ENCODE peak calls at places on chromosomes 1 and 21, in seven cellular contexts. One of them, this sample, is unnamed.

GRCh38 chr1:68104155-68104554 is 53.7 kb upstream of the DIRAS3 start:
- DNase-seq in lower leg skin: no peak
- DNase-seq in H54: no peak
- DNase-seq in endothelial cell of umbilical vein: peak
- DNase-seq in GM12892: no peak
- DNase-seq in GM12878: no peak
- DNase-seq in H1: no peak
- DNase-seq in this sample: no peak

GRCh38 chr1:65179148-65179547 is 31.1 kb downstream of the AK4 start:
- DNase-seq in lower leg skin: no peak
- DNase-seq in H54: no peak
- DNase-seq in endothelial cell of umbilical vein: no peak
- DNase-seq in GM12892: no peak
- DNase-seq in GM12878: no peak
- DNase-seq in H1: no peak
- DNase-seq in this sample: no peak

GRCh38 chr1:119968068-119968492 is 71.8 kb upstream of the ADAM30 start:
- DNase-seq in lower leg skin: peak
- DNase-seq in H54: no peak
- DNase-seq in endothelial cell of umbilical vein: peak
- DNase-seq in GM12892: no peak
- DNase-seq in GM12878: peak
- DNase-seq in H1: peak
- DNase-seq in this sample: no peak

GRCh38 chr1:53738205-53739108 is 507 bp downstream of the GLIS1 start:
- DNase-seq in lower leg skin: no peak
- DNase-seq in H54: no peak
- DNase-seq in endothelial cell of umbilical vein: peak
- DNase-seq in GM12892: no peak
- DNase-seq in GM12878: no peak
- DNase-seq in H1: no peak
- DNase-seq in this sample: no peak

GRCh38 chr1:209651148-209651547 is 1.1 kb downstream of the LAMB3 start:
- DNase-seq in lower leg skin: peak
- DNase-seq in H54: no peak
- DNase-seq in endothelial cell of umbilical vein: peak
- DNase-seq in GM12892: no peak
- DNase-seq in GM12878: no peak
- DNase-seq in H1: no peak
- DNase-seq in this sample: no peak

GRCh38 chr1:155241069-155241679 is 14.1 kb downstream of the ENTREP3 start:
- DNase-seq in lower leg skin: peak
- DNase-seq in H54: peak
- DNase-seq in endothelial cell of umbilical vein: peak
- DNase-seq in GM12892: peak
- DNase-seq in GM12878: no peak
- DNase-seq in H1: no peak
- DNase-seq in this sample: no peak

GRCh38 chr1:46394108-46394871 is at the start of gene FAAH:
- DNase-seq in lower leg skin: no peak
- DNase-seq in H54: no peak
- DNase-seq in endothelial cell of umbilical vein: no peak
- DNase-seq in GM12892: no peak
- DNase-seq in GM12878: no peak
- DNase-seq in H1: no peak
- DNase-seq in this sample: no peak

GRCh38 chr1:217981430-217981829 is 303.7 kb upstream of the RRP15 start:
- DNase-seq in lower leg skin: no peak
- DNase-seq in H54: no peak
- DNase-seq in endothelial cell of umbilical vein: no peak
- DNase-seq in GM12892: no peak
- DNase-seq in GM12878: no peak
- DNase-seq in H1: no peak
- DNase-seq in this sample: no peak

GRCh38 chr21:29526545-29526944 is 227.8 kb downstream of the BACH1 start:
- DNase-seq in lower leg skin: no peak
- DNase-seq in H54: no peak
- DNase-seq in endothelial cell of umbilical vein: no peak
- DNase-seq in GM12892: no peak
- DNase-seq in GM12878: no peak
- DNase-seq in H1: no peak
- DNase-seq in this sample: no peak

GRCh38 chr1:229538945-229539344 is 19.6 kb downstream of the ABCB10 start:
- DNase-seq in lower leg skin: no peak
- DNase-seq in H54: no peak
- DNase-seq in endothelial cell of umbilical vein: no peak
- DNase-seq in GM12892: no peak
- DNase-seq in GM12878: no peak
- DNase-seq in H1: no peak
- DNase-seq in this sample: no peak

GRCh38 chr1:29563092-29563491 is 326.8 kb downstream of the PTPRU start:
- DNase-seq in lower leg skin: no peak
- DNase-seq in H54: no peak
- DNase-seq in endothelial cell of umbilical vein: no peak
- DNase-seq in GM12892: no peak
- DNase-seq in GM12878: no peak
- DNase-seq in H1: no peak
- DNase-seq in this sample: no peak

GRCh38 chr21:42835211-42835610 is 44.1 kb downstream of the WDR4 start:
- DNase-seq in lower leg skin: no peak
- DNase-seq in H54: no peak
- DNase-seq in endothelial cell of umbilical vein: no peak
- DNase-seq in GM12892: no peak
- DNase-seq in GM12878: no peak
- DNase-seq in H1: no peak
- DNase-seq in this sample: no peak

GRCh38 chr1:44170281-44170823 is 28.9 kb upstream of the KLF18 start:
- DNase-seq in lower leg skin: no peak
- DNase-seq in H54: no peak
- DNase-seq in endothelial cell of umbilical vein: no peak
- DNase-seq in GM12892: no peak
- DNase-seq in GM12878: no peak
- DNase-seq in H1: no peak
- DNase-seq in this sample: no peak

GRCh38 chr1:156342556-156342955 is 4.2 kb downstream of the TSACC start:
- DNase-seq in lower leg skin: no peak
- DNase-seq in H54: no peak
- DNase-seq in endothelial cell of umbilical vein: no peak
- DNase-seq in GM12892: no peak
- DNase-seq in GM12878: no peak
- DNase-seq in H1: no peak
- DNase-seq in this sample: no peak

GRCh38 chr1:62688687-62689085 is 500 bp upstream of the DOCK7 start:
- DNase-seq in lower leg skin: no peak
- DNase-seq in H54: no peak
- DNase-seq in endothelial cell of umbilical vein: no peak
- DNase-seq in GM12892: no peak
- DNase-seq in GM12878: no peak
- DNase-seq in H1: no peak
- DNase-seq in this sample: no peak

GRCh38 chr1:230900984-230901383 is 32.7 kb upstream of the C1orf198 start:
- DNase-seq in lower leg skin: no peak
- DNase-seq in H54: no peak
- DNase-seq in endothelial cell of umbilical vein: no peak
- DNase-seq in GM12892: no peak
- DNase-seq in GM12878: no peak
- DNase-seq in H1: no peak
- DNase-seq in this sample: no peak

GRCh38 chr1:84619383-84620093 is 45.3 kb upstream of the CTBS start:
- DNase-seq in lower leg skin: no peak
- DNase-seq in H54: peak
- DNase-seq in endothelial cell of umbilical vein: peak
- DNase-seq in GM12892: no peak
- DNase-seq in GM12878: no peak
- DNase-seq in H1: no peak
- DNase-seq in this sample: no peak

GRCh38 chr1:156492591-156493080 is 7.9 kb downstream of the MEF2D start:
- DNase-seq in lower leg skin: no peak
- DNase-seq in H54: no peak
- DNase-seq in endothelial cell of umbilical vein: no peak
- DNase-seq in GM12892: no peak
- DNase-seq in GM12878: no peak
- DNase-seq in H1: no peak
- DNase-seq in this sample: no peak

GRCh38 chr1:52404116-52404974 is at the start of the genes ORC1 and PRPF38A:
- DNase-seq in lower leg skin: peak
- DNase-seq in H54: peak
- DNase-seq in endothelial cell of umbilical vein: peak
- DNase-seq in GM12892: peak
- DNase-seq in GM12878: peak
- DNase-seq in H1: peak
- DNase-seq in this sample: peak
- TF ChIP-seq POLR2A in lower leg skin: peak
- TF ChIP-seq POLR2A in H54: peak
- TF ChIP-seq POLR2A in endothelial cell of umbilical vein: peak
- TF ChIP-seq POLR2A in GM12892: peak
- TF ChIP-seq POLR2A in GM12878: peak
- TF ChIP-seq POLR2A in H1: peak
- TF ChIP-seq POLR2A in this sample: no peak

DNA sequence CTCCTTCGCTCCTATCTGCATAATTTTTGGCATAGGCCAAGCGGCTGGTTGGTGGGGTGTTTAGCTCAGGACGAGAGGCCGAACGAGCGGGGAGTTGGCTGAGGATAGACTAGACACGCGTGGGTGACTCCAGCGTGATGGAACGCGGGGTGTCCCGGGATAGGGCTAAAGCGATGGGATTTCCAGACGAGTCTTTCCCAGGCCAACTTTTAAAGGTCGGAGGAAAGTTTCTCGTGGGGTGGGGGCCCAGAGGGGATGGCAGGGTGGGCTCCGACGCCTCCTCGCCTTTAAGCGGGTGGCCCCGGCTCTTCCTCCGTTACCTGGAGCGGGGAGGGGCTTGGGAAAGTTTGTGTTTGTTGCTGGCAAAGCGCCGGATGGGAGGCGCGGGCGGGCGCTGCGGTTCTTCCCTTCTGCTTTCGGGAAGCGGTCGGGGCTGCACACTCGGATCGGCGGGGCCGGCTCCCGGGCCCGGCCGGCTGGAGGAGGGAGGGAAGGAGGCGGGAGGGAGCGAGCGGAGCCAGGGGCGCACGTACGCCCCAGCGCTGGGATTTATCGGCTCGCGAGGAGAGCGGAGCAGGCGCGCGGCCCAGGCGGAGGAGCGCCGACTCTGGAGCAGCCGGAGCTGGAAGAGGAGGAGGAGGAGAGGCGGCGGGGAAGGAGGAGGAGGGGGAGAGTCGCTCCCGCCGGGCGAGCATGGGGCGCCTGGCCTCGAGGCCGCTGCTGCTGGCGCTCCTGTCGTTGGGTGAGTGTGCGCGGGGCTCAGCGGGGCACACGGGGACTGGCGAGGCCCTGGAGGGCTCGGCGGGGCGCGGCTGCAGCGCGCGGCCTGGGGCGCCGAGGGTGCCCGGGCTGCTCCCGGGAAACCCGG is at the start of gene PTGFRN:
- DNase-seq in lower leg skin: no peak
- DNase-seq in H54: peak
- DNase-seq in endothelial cell of umbilical vein: peak
- DNase-seq in GM12892: peak
- DNase-seq in GM12878: no peak
- DNase-seq in H1: peak
- DNase-seq in this sample: peak
- TF ChIP-seq POLR2A in lower leg skin: no peak
- TF ChIP-seq POLR2A in H54: no peak
- TF ChIP-seq POLR2A in endothelial cell of umbilical vein: no peak
- TF ChIP-seq POLR2A in GM12892: no peak
- TF ChIP-seq POLR2A in GM12878: no peak
- TF ChIP-seq POLR2A in H1: no peak
- TF ChIP-seq POLR2A in this sample: peak

DNA sequence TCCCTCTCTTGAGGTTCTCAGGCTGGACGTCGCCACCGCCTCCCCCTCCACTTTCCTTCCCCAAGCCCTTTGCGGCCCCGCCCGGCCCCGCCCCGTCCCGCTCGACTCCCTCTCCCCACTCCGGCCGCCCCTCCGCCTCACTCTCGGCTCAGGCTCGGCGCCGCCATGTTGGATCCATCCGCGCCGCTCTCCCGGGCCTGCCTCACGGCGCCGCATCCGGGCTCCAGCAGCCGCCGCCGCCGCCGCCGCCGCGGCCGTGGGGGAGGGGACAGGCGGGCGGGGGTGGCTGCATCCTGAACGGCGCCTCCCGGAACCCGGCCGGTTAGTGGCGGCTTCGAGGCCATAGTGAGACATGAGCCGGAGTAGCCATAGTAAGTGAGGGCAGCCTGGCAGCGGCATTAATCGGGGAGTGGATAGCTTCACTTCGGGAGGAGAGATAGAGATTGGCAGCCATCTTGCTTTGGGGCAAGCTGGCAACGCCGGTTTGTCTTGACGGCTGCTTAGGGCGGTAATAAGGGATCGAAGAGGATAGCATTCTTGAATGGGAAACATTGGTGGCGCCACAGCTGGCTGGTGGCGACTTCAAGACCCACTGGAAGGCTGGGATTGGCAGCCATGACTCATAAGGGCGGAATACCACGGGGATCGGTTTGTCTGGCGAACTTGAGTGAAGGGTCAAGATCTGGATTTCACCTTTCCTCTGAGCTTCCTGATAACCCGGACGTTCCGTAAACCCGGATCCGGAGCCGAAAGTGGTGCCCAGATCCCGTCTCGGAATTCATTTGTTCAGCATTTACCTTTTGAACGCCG is at the start of gene DEDD:
- DNase-seq in lower leg skin: peak
- DNase-seq in H54: peak
- DNase-seq in endothelial cell of umbilical vein: peak
- DNase-seq in GM12892: peak
- DNase-seq in GM12878: peak
- DNase-seq in H1: peak
- DNase-seq in this sample: no peak
- TF ChIP-seq POLR2A in lower leg skin: no peak
- TF ChIP-seq POLR2A in H54: peak
- TF ChIP-seq POLR2A in endothelial cell of umbilical vein: no peak
- TF ChIP-seq POLR2A in GM12892: no peak
- TF ChIP-seq POLR2A in GM12878: peak
- TF ChIP-seq POLR2A in H1: peak
- TF ChIP-seq POLR2A in this sample: peak

DNA sequence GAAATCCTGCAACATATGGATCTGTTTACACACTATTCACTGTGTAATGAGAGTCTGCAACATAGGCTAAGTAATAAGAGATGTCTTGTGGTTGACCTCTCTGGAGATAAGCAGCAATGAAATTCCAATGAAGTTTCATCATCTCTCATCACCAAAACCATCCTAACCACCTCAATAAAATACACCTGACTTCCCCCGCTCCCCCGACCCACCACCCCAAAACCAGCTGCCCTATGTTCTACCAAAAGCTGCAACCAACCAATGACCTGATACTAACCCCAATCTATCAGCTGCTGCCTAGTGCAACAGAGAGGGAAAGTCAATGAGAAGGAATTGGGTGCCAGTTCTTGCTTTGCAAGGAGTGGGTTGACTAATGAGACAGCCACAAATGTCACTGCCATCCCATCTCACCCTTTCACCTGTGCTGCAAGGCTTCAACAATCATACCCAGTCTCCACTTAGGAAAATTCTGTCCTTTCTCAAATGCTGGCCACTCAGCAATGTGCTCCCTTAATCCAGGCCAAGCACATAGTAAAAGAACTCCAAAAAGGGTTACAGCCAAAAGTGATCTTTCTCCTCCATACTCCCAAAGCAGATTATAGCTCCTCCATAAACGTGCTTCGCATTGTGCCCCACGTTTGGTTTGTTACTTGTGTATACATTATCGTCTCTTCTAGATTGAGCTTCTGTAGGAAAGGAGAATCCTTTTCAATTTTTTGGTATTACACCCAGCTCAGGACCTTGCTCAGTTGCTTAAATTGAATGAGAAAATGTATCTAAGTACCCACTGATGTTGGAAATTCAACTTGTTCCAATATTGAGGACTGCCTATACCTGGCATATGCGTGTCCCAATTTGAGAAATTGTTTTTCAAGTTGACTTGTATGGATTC is 29.0 kb downstream of the MRPL39 start:
- DNase-seq in lower leg skin: no peak
- DNase-seq in H54: no peak
- DNase-seq in endothelial cell of umbilical vein: no peak
- DNase-seq in GM12892: no peak
- DNase-seq in GM12878: peak
- DNase-seq in H1: no peak
- DNase-seq in this sample: no peak
- TF ChIP-seq POLR2A in lower leg skin: no peak
- TF ChIP-seq POLR2A in H54: no peak
- TF ChIP-seq POLR2A in endothelial cell of umbilical vein: no peak
- TF ChIP-seq POLR2A in GM12892: peak
- TF ChIP-seq POLR2A in GM12878: peak
- TF ChIP-seq POLR2A in H1: no peak
- TF ChIP-seq POLR2A in this sample: no peak

This sample was measured in vagina.